ENCODE peak calls at places on chromosome 18, in nine cellular contexts. H is adrenal gland, D is breast epithelium, C is erythroblast, V is uterus, U is tibial nerve, T is heart left ventricle, X is body of pancreas, Q is right lobe of liver. Z is an unnamed sample.
A peak's percentile ranks its signal among the peaks of the same experiment; 100 is the strongest.

GRCh38 chr18:25646971-25647370 is 295.0 kb upstream of the ZNF521 start:
- DNase-seq in V (no peak), H (no peak), X (no peak), U (no peak), Q (no peak), C (no peak), D (no peak), T (no peak), Z (no peak)

GRCh38 chr18:57943723-57944122 is 100.3 kb upstream of the NEDD4L start:
- DNase-seq in D (no peak), H (no peak), U (no peak), Q (no peak), V (no peak), X (no peak), C (no peak), T (no peak), Z (no peak)

GRCh38 chr18:45168883-45169585 is 446.2 kb upstream of the SLC14A2 start:
- DNase-seq in C (no peak), Q (no peak), D (no peak), X (no peak), H (no peak), V (no peak), U (no peak), T (no peak), Z (peak; percentile 2)

GRCh38 chr18:51211552-51211951 is 14.1 kb upstream of the MEX3C start:
- DNase-seq in H (peak; percentile 40), U (peak; percentile 15), C (peak; percentile 41), V (no peak), X (peak; percentile 56), T (peak; percentile 37), Q (no peak), D (peak; percentile 67), Z (peak; percentile 98)

GRCh38 chr18:68564961-68565360 is 149.9 kb downstream of the TMX3 start:
- DNase-seq in Q (no peak), D (no peak), H (no peak), U (no peak), V (no peak), T (no peak), C (no peak), X (no peak), Z (no peak)

GRCh38 chr18:58723810-58724602 is 52.7 kb downstream of the MALT1 start:
- DNase-seq in V (no peak), T (no peak), H (peak; percentile 30), X (peak; percentile 9), D (no peak), C (no peak), Q (no peak), U (no peak), Z (no peak)

GRCh38 chr18:6174983-6175382 is 239.7 kb downstream of the L3MBTL4 start:
- DNase-seq in T (no peak), Q (no peak), U (no peak), X (no peak), V (no peak), H (no peak), C (no peak), D (no peak), Z (no peak)

GRCh38 chr18:24176727-24177416 is 38.0 kb downstream of the CABYR start:
- DNase-seq in U (peak; percentile 27), T (peak; percentile 56), D (no peak), Q (peak; percentile 40), C (peak; percentile 59), V (peak; percentile 67), X (peak; percentile 58), H (peak; percentile 72), Z (peak; percentile 57)

GRCh38 chr18:812673-813404 is 797 bp upstream of the YES1 start:
- DNase-seq in Q (peak; percentile 79), T (peak; percentile 74), C (peak; percentile 87), D (peak; percentile 74), U (peak; percentile 51), V (peak; percentile 87), X (peak; percentile 74), H (peak; percentile 84), Z (peak; percentile 95)

GRCh38 chr18:79877163-79878091 is 74.0 kb downstream of the SLC66A2 start:
- DNase-seq in D (no peak), T (no peak), H (no peak), U (peak; percentile 11), V (no peak), Q (no peak), X (no peak), C (no peak), Z (no peak)

GRCh38 chr18:28725876-28726275 is 548.9 kb upstream of the CDH2 start:
- DNase-seq in X (no peak), D (no peak), U (no peak), H (no peak), Q (no peak), C (no peak), T (no peak), V (no peak), Z (no peak)

GRCh38 chr18:3631927-3632326 is 182.0 kb downstream of the TGIF1 start:
- DNase-seq in X (no peak), H (no peak), Q (no peak), U (no peak), C (peak; percentile 92), V (no peak), T (no peak), D (no peak), Z (no peak)

GRCh38 chr18:30970201-30970816 is 72.2 kb downstream of the DSC3 start:
- DNase-seq in U (no peak), X (peak; percentile 10), T (no peak), D (no peak), Q (no peak), C (peak; percentile 19), H (no peak), V (no peak), Z (peak; percentile 51)

GRCh38 chr18:28177828-28178635 is 1.1 kb upstream of the CDH2 start:
- DNase-seq in Q (peak; percentile 79), X (no peak), C (no peak), H (peak; percentile 78), D (no peak), T (peak; percentile 66), U (no peak), V (peak; percentile 17), Z (no peak)

GRCh38 chr18:21740724-21741510 is at the start of gene MIB1:
- DNase-seq in D (no peak), H (peak; percentile 61), X (peak; percentile 68), T (peak; percentile 73), V (peak; percentile 60), U (no peak), Q (peak; percentile 72), C (peak; percentile 79), Z (peak; percentile 89)
- TF ChIP-seq POLR2A in D (peak; percentile 66), H (peak; percentile 67), X (peak; percentile 86), T (no peak), V (peak; percentile 79), U (peak; percentile 58), Q (peak; percentile 56), C (peak; percentile 78), Z (peak; percentile 68)

GRCh38 chr18:12236141-12236540 is 18.0 kb upstream of the CIDEA start:
- DNase-seq in T (no peak), C (no peak), V (no peak), X (no peak), U (no peak), H (no peak), Q (no peak), D (no peak), Z (no peak)
- TF ChIP-seq POLR2A in T (no peak), C (no peak), V (no peak), X (no peak), U (no peak), H (no peak), Q (no peak), D (no peak), Z (no peak)

GRCh38 chr18:8619835-8620577 is 10.8 kb downstream of the RAB12 start:
- DNase-seq in X (no peak), Q (no peak), U (no peak), T (no peak), C (no peak), V (no peak), D (no peak), H (no peak), Z (no peak)
- TF ChIP-seq POLR2A in X (no peak), Q (no peak), U (no peak), T (no peak), C (no peak), V (no peak), D (no peak), H (no peak), Z (no peak)

GRCh38 chr18:74597662-74598349 is at the start of gene ZNF407:
- DNase-seq in T (peak; percentile 90), H (peak; percentile 90), V (peak; percentile 89), U (peak; percentile 73), C (peak; percentile 95), D (peak; percentile 84), Q (peak; percentile 89), X (peak; percentile 90), Z (peak; percentile 92)

GRCh38 chr18:74595425-74595824 is 2.2 kb upstream of the ZNF407 start:
- DNase-seq in H (no peak), Q (no peak), C (no peak), D (no peak), V (no peak), T (no peak), X (no peak), U (no peak), Z (no peak)

GRCh38 chr18:74596959-74597661 is 560 bp upstream of the ZNF407 start:
- DNase-seq in U (peak; percentile 46), T (peak; percentile 78), C (peak; percentile 91), D (peak; percentile 31), V (peak; percentile 63), Q (peak; percentile 79), X (peak; percentile 66), H (peak; percentile 71), Z (peak; percentile 71)

GRCh38 chr18:74604366-74604765 is 6.7 kb downstream of the ZNF407 start:
- DNase-seq in U (no peak), D (no peak), T (no peak), V (no peak), X (no peak), H (no peak), C (no peak), Q (no peak), Z (no peak)

GRCh38 chr18:74598350-74599001 is 806 bp downstream of the ZNF407 start:
- DNase-seq in D (peak; percentile 24), V (peak; percentile 34), H (peak; percentile 64), X (peak; percentile 58), U (no peak), Q (peak; percentile 68), T (peak; percentile 55), C (peak; percentile 83), Z (peak; percentile 82)
- TF ChIP-seq POLR2A in D (no peak), V (no peak), H (no peak), X (peak; percentile 12), U (no peak), Q (no peak), T (no peak), C (no peak), Z (peak; percentile 41)

GRCh38 chr18:74182335-74182734 is 34.0 kb downstream of the TIMM21 start:
- DNase-seq in H (no peak), T (no peak), D (no peak), Q (no peak), U (no peak), C (no peak), V (no peak), X (no peak), Z (no peak)
- TF ChIP-seq POLR2A in H (no peak), T (no peak), D (no peak), Q (no peak), U (no peak), C (no peak), V (no peak), X (no peak), Z (no peak)